ENCODE peak calls at places on chromosomes 1 and 21, in seven cellular contexts. W is AG04450; Z is fibroblast of lung; G is glutamatergic neuron; P is cardiac fibroblast; T is CD4-positive, alpha-beta T cell; E is fibroblast of the aortic adventitia. A is an unnamed sample.

GRCh38 chr1:234961468-234962339 is 166.9 kb downstream of the TOMM20 start:
- DNase-seq in W (peak), P (peak), Z (peak), G (no peak), E (peak), T (no peak), A (no peak)

GRCh38 chr1:220876511-220877347 is 2.5 kb upstream of the HLX start:
- DNase-seq in T (no peak), G (peak), E (no peak), W (no peak), Z (peak), P (peak), A (peak)

GRCh38 chr1:219650880-219651279 is 38.0 kb upstream of the ZC3H11B start:
- DNase-seq in E (no peak), Z (no peak), T (no peak), G (no peak), W (no peak), P (no peak), A (no peak)

GRCh38 chr21:43266534-43266933 is 97.7 kb downstream of the CRYAA start:
- DNase-seq in T (no peak), G (no peak), Z (peak), P (peak), W (no peak), E (peak), A (no peak)

GRCh38 chr1:34176830-34177613 is at the start of gene C1orf94:
- DNase-seq in P (no peak), W (no peak), T (no peak), G (peak), E (no peak), Z (no peak), A (no peak)

GRCh38 chr1:47664356-47664755 is 226.5 kb downstream of the FOXD2 start:
- DNase-seq in T (no peak), P (no peak), W (no peak), G (no peak), Z (no peak), E (no peak), A (no peak)

GRCh38 chr1:13794231-13795187 is 94.5 kb downstream of the PRDM2 start:
- DNase-seq in T (no peak), W (no peak), P (no peak), E (no peak), Z (no peak), G (no peak), A (no peak)

GRCh38 chr1:156480411-156481192 is 20.0 kb downstream of the MEF2D start:
- DNase-seq in E (no peak), P (peak), W (no peak), G (peak), Z (no peak), T (peak), A (peak)

GRCh38 chr1:207959141-207959825 is 48.4 kb upstream of the CD34 start:
- DNase-seq in W (no peak), G (peak), P (peak), T (no peak), Z (peak), E (peak), A (peak)

GRCh38 chr1:205714190-205714905 is 34.0 kb upstream of the SLC45A3 start:
- DNase-seq in P (peak), Z (peak), E (peak), T (no peak), W (no peak), G (no peak), A (no peak)

GRCh38 chr1:86596891-86597290 is 50.0 kb downstream of the CLCA4 start:
- DNase-seq in T (no peak), P (no peak), W (no peak), G (no peak), E (peak), Z (no peak), A (no peak)

GRCh38 chr1:71312545-71312944 is 231.7 kb upstream of the ZRANB2 start:
- DNase-seq in E (no peak), T (no peak), P (peak), Z (no peak), W (no peak), G (no peak), A (no peak)

GRCh38 chr1:184160942-184161698 is 109.6 kb downstream of the TSEN15 start:
- DNase-seq in Z (peak), W (no peak), G (no peak), T (no peak), E (peak), P (peak), A (no peak)

GRCh38 chr1:64269558-64269884 is 66.1 kb downstream of the UBE2U start:
- DNase-seq in G (no peak), T (no peak), E (no peak), P (no peak), W (no peak), Z (no peak), A (no peak)

GRCh38 chr1:227395391-227396028 is 77.2 kb upstream of the CDC42BPA start:
- DNase-seq in Z (no peak), E (no peak), G (no peak), P (no peak), W (no peak), T (no peak), A (no peak)

GRCh38 chr1:5896706-5897105 is 95.5 kb downstream of the NPHP4 start:
- DNase-seq in E (no peak), Z (no peak), T (no peak), W (no peak), P (no peak), G (no peak), A (no peak)

GRCh38 chr1:183273300-183273699 is 87.2 kb downstream of the LAMC2 start:
- DNase-seq in T (no peak), P (peak), G (no peak), E (peak), Z (peak), W (no peak), A (no peak)

GRCh38 chr1:97351846-97352245 is 569.0 kb downstream of the DPYD start:
- DNase-seq in W (no peak), G (no peak), Z (no peak), T (no peak), E (peak), P (no peak), A (no peak)

GRCh38 chr1:94425821-94426484 is 7.8 kb downstream of the ABCD3 start:
- DNase-seq in P (no peak), Z (no peak), E (no peak), G (no peak), W (no peak), T (no peak), A (no peak)

GRCh38 chr1:231869364-231869763 is 242.8 kb downstream of the DISC1 start:
- DNase-seq in T (no peak), P (no peak), G (no peak), W (no peak), E (no peak), Z (no peak), A (no peak)

GRCh38 chr1:1051127-1051810 is 22.8 kb downstream of the RNF223 start:
- DNase-seq in E (no peak), W (no peak), G (no peak), P (no peak), Z (no peak), T (no peak), A (no peak)

GRCh38 chr1:84758968-84759491 is 68.8 kb upstream of the SSX2IP start:
- DNase-seq in E (peak), Z (peak), G (peak), W (no peak), T (no peak), P (peak), A (no peak)

GRCh38 chr1:152374451-152374850 is 14.6 kb upstream of the FLG2 start:
- DNase-seq in E (no peak), G (no peak), P (no peak), Z (no peak), T (no peak), W (no peak), A (no peak)

GRCh38 chr21:34670962-34671348 is 2.2 kb downstream of the CLIC6 start:
- DNase-seq in E (no peak), P (no peak), T (no peak), G (no peak), W (no peak), Z (no peak), A (no peak)
- TF ChIP-seq CTCF in E (peak), P (no peak), T (no peak), G (peak), W (peak), Z (no peak), A (no peak)

GRCh38 chr1:161201828-161202712 is at the start of gene NDUFS2:
- DNase-seq in E (peak), G (peak), Z (peak), W (peak), P (peak), T (peak), A (peak)
- TF ChIP-seq CTCF in E (peak), G (peak), Z (peak), W (peak), P (peak), T (no peak), A (no peak)

GRCh38 chr1:26064591-26064990 is 2.8 kb downstream of the TRIM63 start:
- DNase-seq in T (no peak), E (no peak), P (no peak), Z (no peak), G (no peak), W (no peak), A (no peak)
- TF ChIP-seq CTCF in T (no peak), E (no peak), P (no peak), Z (no peak), G (no peak), W (no peak), A (no peak)

GRCh38 chr21:39712976-39713375 is 32.0 kb upstream of the IGSF5 start:
- DNase-seq in T (no peak), W (no peak), G (no peak), E (no peak), P (no peak), Z (no peak), A (no peak)
- TF ChIP-seq CTCF in T (no peak), W (no peak), G (no peak), E (no peak), P (no peak), Z (no peak), A (no peak)

A was measured in activated B cell treated with CpG ODN at 0.5 μM for 24 hours.